ENCODE peak calls at places on chromosomes 12 and 14, in four cellular contexts. I is K562, D is WTC11, G is HepG2. H is an unnamed sample.

GRCh38 chr14:51119411-51120051 is 24.6 kb upstream of the TRIM9 start:
- DNase-seq in I (no peak), D (no peak), G (no peak), H (no peak)

GRCh38 chr14:52299692-52300278 is 14.3 kb upstream of the PTGER2 start:
- DNase-seq in I (peak; percentile 26), D (no peak), G (peak; percentile 59), H (no peak)

GRCh38 chr14:47857646-47858045 is 182.2 kb upstream of the MDGA2 start:
- DNase-seq in I (no peak), D (no peak), G (no peak), H (no peak)

GRCh38 chr14:28756896-28757570 is 9.6 kb upstream of the FOXG1 start:
- DNase-seq in I (no peak), D (peak; percentile 44), G (peak; percentile 72), H (no peak)

GRCh38 chr12:108349245-108349644 is 10.1 kb upstream of the CMKLR1 start:
- DNase-seq in I (no peak), D (no peak), G (no peak), H (no peak)

GRCh38 chr12:121803861-121804416 is at the start of gene SETD1B:
- DNase-seq in I (peak; percentile 52), D (no peak), G (no peak), H (no peak)

GRCh38 chr12:41277019-41277770 is 89.1 kb downstream of the PDZRN4 start:
- DNase-seq in I (peak; percentile 27), D (peak; percentile 17), G (peak; percentile 26), H (no peak)

GRCh38 chr14:52068741-52069616 is at the start of gene NID2:
- DNase-seq in I (peak; percentile 32), D (peak; percentile 91), G (peak; percentile 20), H (no peak)

GRCh38 chr12:54658306-54659264 is 10.4 kb upstream of the DCD start:
- DNase-seq in I (peak; percentile 67), D (peak; percentile 87), G (peak; percentile 30), H (no peak)

GRCh38 chr12:58028294-58028693 is 86.9 kb downstream of the ATP23 start:
- DNase-seq in I (no peak), D (no peak), G (no peak), H (no peak)

GRCh38 chr12:23540572-23540971 is 408.9 kb downstream of the SOX5 start:
- DNase-seq in I (no peak), D (no peak), G (no peak), H (no peak)

GRCh38 chr12:120846721-120847120 is 57.4 kb downstream of the SPPL3 start:
- DNase-seq in I (no peak), D (no peak), G (no peak), H (no peak)

GRCh38 chr12:29425722-29426121 is 44.8 kb upstream of the ERGIC2 start:
- DNase-seq in I (no peak), D (no peak), G (no peak), H (no peak)

GRCh38 chr14:38047518-38047917 is 160.2 kb upstream of the SSTR1 start:
- DNase-seq in I (no peak), D (no peak), G (no peak), H (no peak)

GRCh38 chr12:93419388-93420034 is 22.2 kb downstream of the UBE2N start:
- DNase-seq in I (peak; percentile 53), D (no peak), G (peak; percentile 49), H (no peak)

GRCh38 chr12:15600223-15600935 is 188.8 kb downstream of the EPS8 start:
- DNase-seq in I (no peak), D (no peak), G (no peak), H (no peak)

GRCh38 chr12:103013741-103014140 is 56.3 kb downstream of the ASCL1 start:
- DNase-seq in I (no peak), D (no peak), G (no peak), H (no peak)

GRCh38 chr12:1606021-1606622 is 11.7 kb upstream of the FBXL14 start:
- DNase-seq in I (peak; percentile 71), D (peak; percentile 37), G (peak; percentile 79), H (peak; percentile 74)

DNA sequence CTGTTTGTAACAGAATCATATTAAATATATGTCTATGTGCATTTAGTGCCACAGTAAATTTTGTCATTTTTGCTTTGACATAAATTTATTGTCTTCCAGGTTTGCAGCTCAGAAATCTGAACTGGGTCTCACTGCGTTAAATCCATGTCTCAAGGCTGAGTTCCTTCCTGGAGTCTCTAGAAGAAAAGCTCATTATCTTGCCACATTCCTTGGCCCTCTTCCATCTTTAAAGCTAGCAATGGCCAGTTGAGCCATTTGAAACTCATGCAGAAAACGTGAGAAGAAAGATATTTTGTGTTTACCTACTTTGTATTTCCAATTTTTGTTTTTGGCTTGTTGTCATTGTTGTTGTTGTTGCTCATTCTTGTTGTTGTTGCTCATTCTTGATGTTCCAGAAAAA is 10.7 kb downstream of the PRH1 start:
- DNase-seq in I (no peak), D (no peak), G (no peak), H (no peak)
- TF ChIP-seq CREM in I (no peak), D (no peak), G (no peak), H (no peak)

GRCh38 chr14:88128811-88129210 is 123.9 kb downstream of the GPR65 start:
- DNase-seq in I (no peak), D (no peak), G (no peak), H (no peak)

GRCh38 chr14:88130057-88130432 is 125.1 kb downstream of the GPR65 start:
- DNase-seq in I (no peak), D (no peak), G (no peak), H (no peak)

DNA sequence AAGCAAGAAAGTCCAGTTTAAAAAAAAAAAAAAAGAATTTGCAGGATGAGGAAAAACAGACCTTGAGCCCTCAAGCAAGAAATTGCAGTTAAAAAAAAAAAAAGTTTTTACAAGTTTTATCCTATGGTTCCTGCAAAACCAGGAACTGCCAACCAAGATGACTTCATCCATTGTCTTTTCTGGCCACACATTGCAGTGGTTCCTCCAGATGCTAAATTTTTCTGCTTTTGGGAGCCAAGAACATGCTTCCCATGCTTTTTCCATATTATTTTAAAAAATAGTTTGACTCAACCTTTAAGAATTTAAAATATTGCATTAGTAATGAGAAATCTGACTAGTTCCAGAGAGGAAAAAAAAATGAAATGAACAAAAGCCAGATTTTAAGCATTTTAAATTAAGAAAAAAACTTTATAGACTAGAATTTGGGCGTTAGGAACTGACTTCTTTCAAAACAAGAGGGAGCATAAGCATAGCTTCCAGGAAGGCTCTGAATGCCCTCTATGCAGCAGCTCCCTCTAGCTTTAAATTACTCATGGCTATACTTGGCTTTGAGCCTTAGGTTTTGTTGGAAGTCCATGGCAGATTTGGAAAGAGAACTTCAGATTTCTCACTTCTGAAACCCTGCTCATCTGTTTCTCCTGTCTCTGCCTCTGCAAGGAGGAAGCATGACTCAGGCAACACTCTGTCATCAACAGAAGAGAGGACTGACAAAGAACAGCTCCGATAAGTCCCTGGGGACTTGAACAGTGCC is 124.5 kb downstream of the GPR65 start:
- DNase-seq in I (no peak), D (no peak), G (no peak), H (no peak)
- TF ChIP-seq CREM in I (no peak), D (no peak), G (no peak), H (no peak)

GRCh38 chr12:69332815-69333358 is 15.3 kb upstream of the LYZ start:
- DNase-seq in I (no peak), D (no peak), G (peak; percentile 98), H (no peak)
- TF ChIP-seq CREM in I (no peak), D (no peak), G (peak; percentile 94), H (no peak)

GRCh38 chr12:72570601-72571000 is 298.4 kb downstream of the TRHDE start:
- DNase-seq in I (no peak), D (peak; percentile 70), G (peak; percentile 30), H (no peak)
- TF ChIP-seq CREM in I (no peak), D (no peak), G (no peak), H (no peak)

GRCh38 chr12:51662728-51663154 is 71.7 kb downstream of the SCN8A start:
- DNase-seq in I (no peak), D (no peak), G (peak; percentile 82), H (no peak)
- TF ChIP-seq CREM in I (no peak), D (no peak), G (no peak), H (no peak)

GRCh38 chr12:65879878-65880277 is 55.6 kb downstream of the HMGA2 start:
- DNase-seq in I (no peak), D (no peak), G (no peak), H (no peak)
- TF ChIP-seq CREM in I (no peak), D (no peak), G (no peak), H (no peak)

GRCh38 chr12:125683748-125684381 is 618.6 kb downstream of the AACS start:
- DNase-seq in I (no peak), D (peak; percentile 98), G (peak; percentile 31), H (no peak)
- TF ChIP-seq CREM in I (no peak), D (no peak), G (no peak), H (no peak)

GRCh38 chr14:74492413-74493342 is at the start of gene NPC2:
- DNase-seq in I (peak; percentile 13), D (no peak), G (no peak), H (no peak)
- TF ChIP-seq CREM in I (no peak), D (no peak), G (no peak), H (no peak)